ENCODE peak calls at places on chromosomes 12 and 14, in nine cellular contexts. V is ELF-1; E is T47D; Z is NT2/D1; H is substantia nigra; B is anterior cingulate cortex; X is Karpas-422; F is H9; R is stimulated activated CD4-positive, alpha-beta T cell treated with anti-CD3 and anti-CD28 coated beads, Interleukin-1b, Interleukin-23, amount 100 ng/mL, for 24 hours. J is an unnamed sample.

GRCh38 chr12:4118017-4118510 is 155.5 kb upstream of the CCND2 start:
- DNase-seq in V (no peak), E (no peak), Z (no peak), H (no peak), B (no peak), X (peak), F (peak), R (no peak), J (peak)

GRCh38 chr12:50103767-50104321 is at the start of gene GPD1:
- DNase-seq in V (peak), E (peak), Z (no peak), H (no peak), B (peak), X (peak), F (peak), R (no peak), J (no peak)

GRCh38 chr14:91354221-91354916 is 63.3 kb downstream of the CCDC88C start:
- DNase-seq in V (no peak), E (no peak), Z (no peak), H (no peak), B (no peak), X (no peak), F (no peak), R (no peak), J (no peak)

GRCh38 chr14:24806061-24806678 is 172.2 kb upstream of the GZMB start:
- DNase-seq in V (peak), E (peak), Z (peak), H (no peak), B (no peak), X (peak), F (peak), R (peak), J (peak)

GRCh38 chr14:92961567-92961855 is 38.6 kb downstream of the CHGA start:
- DNase-seq in V (no peak), E (no peak), Z (no peak), H (no peak), B (no peak), X (no peak), F (no peak), R (no peak), J (no peak)

GRCh38 chr12:104163631-104164030 is 25.6 kb upstream of the NFYB start:
- DNase-seq in V (no peak), E (no peak), Z (no peak), H (no peak), B (no peak), X (no peak), F (no peak), R (no peak), J (no peak)

GRCh38 chr12:53221203-53222076 is 10.6 kb downstream of the RARG start:
- DNase-seq in V (no peak), E (peak), Z (no peak), H (no peak), B (no peak), X (peak), F (peak), R (no peak), J (no peak)

GRCh38 chr12:6226002-6226700 is 26.0 kb downstream of the CD9 start:
- DNase-seq in V (no peak), E (no peak), Z (no peak), H (peak), B (peak), X (no peak), F (no peak), R (no peak), J (no peak)

GRCh38 chr12:30796508-30796780 is 41.7 kb upstream of the CAPRIN2 start:
- DNase-seq in V (peak), E (no peak), Z (peak), H (no peak), B (no peak), X (no peak), F (peak), R (no peak), J (no peak)

GRCh38 chr12:109951751-109952150 is 44.4 kb downstream of the GIT2 start:
- DNase-seq in V (no peak), E (no peak), Z (no peak), H (no peak), B (no peak), X (no peak), F (peak), R (no peak), J (no peak)

GRCh38 chr14:93959239-93960107 is 16.9 kb downstream of the ASB2 start:
- DNase-seq in V (peak), E (no peak), Z (peak), H (no peak), B (no peak), X (peak), F (peak), R (peak), J (no peak)

GRCh38 chr14:53696217-53696965 is 260.2 kb downstream of the BMP4 start:
- DNase-seq in V (no peak), E (no peak), Z (no peak), H (no peak), B (no peak), X (no peak), F (no peak), R (no peak), J (no peak)

GRCh38 chr12:57605308-57606015 is 838 bp downstream of the DTX3 start:
- DNase-seq in V (peak), E (no peak), Z (no peak), H (no peak), B (no peak), X (no peak), F (no peak), R (no peak), J (no peak)

GRCh38 chr12:128702344-128702743 is 121.4 kb downstream of the SLC15A4 start:
- DNase-seq in V (no peak), E (no peak), Z (no peak), H (no peak), B (no peak), X (no peak), F (no peak), R (no peak), J (no peak)

GRCh38 chr14:53840444-53840843 is 116.2 kb downstream of the BMP4 start:
- DNase-seq in V (no peak), E (no peak), Z (no peak), H (no peak), B (no peak), X (no peak), F (no peak), R (no peak), J (peak)

GRCh38 chr14:92658160-92658559 is 90.3 kb downstream of the LGMN start:
- DNase-seq in V (no peak), E (no peak), Z (no peak), H (no peak), B (no peak), X (no peak), F (no peak), R (no peak), J (no peak)

GRCh38 chr14:99012703-99013102 is 259.3 kb downstream of the BCL11B start:
- DNase-seq in V (no peak), E (no peak), Z (no peak), H (no peak), B (no peak), X (no peak), F (no peak), R (no peak), J (no peak)

GRCh38 chr12:66514581-66514980 is 164.3 kb downstream of the GRIP1 start:
- DNase-seq in V (no peak), E (no peak), Z (no peak), H (no peak), B (no peak), X (peak), F (no peak), R (no peak), J (no peak)

GRCh38 chr12:53289891-53290290 is 5.5 kb upstream of the PFDN5 start:
- DNase-seq in V (no peak), E (no peak), Z (no peak), H (no peak), B (no peak), X (no peak), F (no peak), R (no peak), J (no peak)

GRCh38 chr14:104788533-104788818 is 7.1 kb downstream of the AKT1 start:
- DNase-seq in V (no peak), E (no peak), Z (no peak), H (no peak), B (no peak), X (no peak), F (no peak), R (no peak), J (no peak)

GRCh38 chr12:633731-634130 is 29.5 kb downstream of the NINJ2 start:
- DNase-seq in V (no peak), E (no peak), Z (no peak), H (no peak), B (no peak), X (no peak), F (no peak), R (no peak), J (no peak)

GRCh38 chr12:77594386-77594785 is 236.3 kb upstream of the NAV3 start:
- DNase-seq in V (no peak), E (no peak), Z (no peak), H (no peak), B (no peak), X (no peak), F (no peak), R (no peak), J (no peak)

GRCh38 chr14:90300649-90301048 is 31.1 kb downstream of the NRDE2 start:
- DNase-seq in V (no peak), E (no peak), Z (no peak), H (no peak), B (no peak), X (peak), F (no peak), R (no peak), J (no peak)

GRCh38 chr14:100274250-100274649 is 32.0 kb downstream of the SLC25A29 start:
- DNase-seq in V (no peak), E (no peak), Z (no peak), H (no peak), B (no peak), X (no peak), F (no peak), R (no peak), J (no peak)

J was measured in esophagus muscularis mucosa.